ENCODE peak calls at places on chromosomes 7 and 10, in four cellular contexts. H is H9, O is mesendoderm, T is H1. L is an unnamed sample.

GRCh38 chr7:127620406-127621233 is 2.7 kb upstream of the PAX4 start:
- DNase-seq in H (peak), O (peak), T (peak), L (no peak)

GRCh38 chr10:43214071-43214955 is 52.6 kb downstream of the RASGEF1A start:
- DNase-seq in O (peak), T (no peak), H (no peak), L (peak)

GRCh38 chr7:149245244-149245643 is 5.8 kb downstream of the ZNF212 start:
- DNase-seq in O (no peak), T (no peak), H (no peak), L (peak)

GRCh38 chr7:23469961-23470250 is 385 bp downstream of the IGF2BP3 start:
- DNase-seq in T (peak), H (no peak), O (peak), L (no peak)

GRCh38 chr10:22699976-22700375 is 14.4 kb downstream of the PIP4K2A start:
- DNase-seq in T (no peak), O (no peak), H (no peak), L (no peak)

GRCh38 chr10:97001183-97001991 is 169.3 kb downstream of the LCOR start:
- DNase-seq in H (no peak), O (no peak), T (no peak), L (no peak)

GRCh38 chr7:131298608-131298992 is 29.1 kb upstream of the MKLN1 start:
- DNase-seq in T (no peak), O (no peak), H (no peak), L (no peak)

GRCh38 chr10:124665558-124665957 is 78.6 kb downstream of the FAM53B start:
- DNase-seq in O (no peak), H (no peak), T (no peak), L (peak)

GRCh38 chr10:85719408-85719807 is 647.2 kb downstream of the GRID1 start:
- DNase-seq in H (no peak), T (no peak), O (no peak), L (no peak)

GRCh38 chr7:104979167-104979841 is 34.7 kb upstream of the KMT2E start:
- DNase-seq in O (peak), H (peak), T (peak), L (peak)

GRCh38 chr7:33816106-33816505 is 89.2 kb upstream of the BMPER start:
- DNase-seq in T (no peak), H (no peak), O (no peak), L (no peak)
- H4K5ac ChIP-seq in T (no peak), H (no peak), O (no peak), L (no peak)

GRCh38 chr10:122777515-122778059 is 68.1 kb downstream of the CUZD1 start:
- DNase-seq in T (no peak), O (no peak), H (no peak), L (no peak)

GRCh38 chr10:122786269-122786668 is 59.4 kb downstream of the CUZD1 start:
- DNase-seq in O (peak), H (peak), T (peak), L (peak)

GRCh38 chr10:122779924-122780323 is 65.7 kb downstream of the CUZD1 start:
- DNase-seq in O (no peak), H (no peak), T (no peak), L (no peak)

GRCh38 chr10:122782911-122783310 is 62.7 kb downstream of the CUZD1 start:
- DNase-seq in H (no peak), O (no peak), T (no peak), L (no peak)

GRCh38 chr10:122780391-122780790 is 65.3 kb downstream of the CUZD1 start:
- DNase-seq in T (no peak), O (peak), H (no peak), L (no peak)
- H4K5ac ChIP-seq in T (no peak), O (no peak), H (no peak), L (no peak)

DNA sequence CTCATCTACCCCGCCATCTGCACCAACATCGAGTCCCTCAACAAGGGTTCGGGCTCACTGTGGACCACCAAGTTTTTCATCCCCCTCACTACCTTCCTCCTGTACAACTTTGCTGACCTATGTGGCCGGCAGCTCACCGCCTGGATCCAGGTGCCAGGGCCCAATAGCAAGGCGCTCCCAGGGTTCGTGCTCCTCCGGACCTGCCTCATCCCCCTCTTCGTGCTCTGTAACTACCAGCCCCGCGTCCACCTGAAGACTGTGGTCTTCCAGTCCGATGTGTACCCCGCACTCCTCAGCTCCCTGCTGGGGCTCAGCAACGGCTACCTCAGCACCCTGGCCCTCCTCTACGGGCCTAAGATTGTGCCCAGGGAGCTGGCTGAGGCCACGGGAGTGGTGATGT is 34.6 kb upstream of the CDH23 start:
- DNase-seq in T (no peak), H (no peak), O (no peak), L (no peak)
- H4K5ac ChIP-seq in T (no peak), H (no peak), O (no peak), L (no peak)

GRCh38 chr7:138987686-138988085 is 6.5 kb upstream of the KIAA1549 start:
- DNase-seq in O (no peak), H (no peak), T (no peak), L (no peak)

GRCh38 chr7:138992052-138992531 is 10.9 kb upstream of the KIAA1549 start:
- DNase-seq in H (no peak), O (no peak), T (no peak), L (peak)
- H4K5ac ChIP-seq in H (no peak), O (no peak), T (no peak), L (no peak)

GRCh38 chr7:77316219-77316978 is 99.8 kb downstream of the GSAP start:
- DNase-seq in H (no peak), T (no peak), O (no peak), L (no peak)

GRCh38 chr7:77320161-77320560 is 96.0 kb downstream of the GSAP start:
- DNase-seq in O (no peak), T (no peak), H (no peak), L (no peak)

GRCh38 chr7:77315102-77315501 is 101.0 kb downstream of the GSAP start:
- DNase-seq in H (no peak), T (no peak), O (no peak), L (peak)

GRCh38 chr7:77321300-77321699 is 94.8 kb downstream of the GSAP start:
- DNase-seq in T (no peak), H (no peak), O (no peak), L (no peak)

GRCh38 chr7:77318019-77318418 is 98.1 kb downstream of the GSAP start:
- DNase-seq in T (no peak), O (no peak), H (no peak), L (no peak)
- H4K5ac ChIP-seq in T (no peak), O (no peak), H (no peak), L (no peak)

L was measured in IMR-90.